ENCODE peak calls at places on chromosomes 5 and 9, in five cellular contexts. F is stimulated activated CD4-positive, alpha-beta T cell treated with anti-CD3 and anti-CD28 coated beads, TNF-alpha, amount 100 ng/mL, for 24 hours; E is spleen; B is NCI-H1436; V is CD8-positive, alpha-beta memory T cell. Y is an unnamed sample.

GRCh38 chr9:137645211-137645610 is 26.4 kb downstream of the EHMT1 start:
- DNase-seq in V (no peak), B (peak; percentile 34), E (peak; percentile 13), F (no peak), Y (no peak)

GRCh38 chr5:96101358-96102089 is 139.9 kb upstream of the ELL2 start:
- DNase-seq in V (no peak), B (no peak), F (no peak), E (no peak), Y (no peak)

GRCh38 chr9:4065054-4065453 is 234.8 kb downstream of the GLIS3 start:
- DNase-seq in F (no peak), V (no peak), E (no peak), B (no peak), Y (no peak)

GRCh38 chr9:89362647-89363310 is 44.5 kb downstream of the SECISBP2 start:
- DNase-seq in V (no peak), E (no peak), F (no peak), B (no peak), Y (no peak)

GRCh38 chr9:18390393-18390792 is 83.6 kb upstream of the ADAMTSL1 start:
- DNase-seq in B (no peak), E (no peak), F (no peak), V (no peak), Y (no peak)

GRCh38 chr5:149397530-149397929 is 18.4 kb upstream of the IL17B start:
- DNase-seq in V (no peak), B (no peak), F (no peak), E (no peak), Y (no peak)

GRCh38 chr9:35910613-35911488 is 1.6 kb downstream of the SPAAR start:
- DNase-seq in V (no peak), E (peak; percentile 80), F (no peak), B (peak; percentile 5), Y (no peak)

GRCh38 chr5:108607421-108607820 is 140.3 kb upstream of the FER start:
- DNase-seq in F (no peak), V (no peak), E (no peak), B (no peak), Y (no peak)

GRCh38 chr5:174615986-174616500 is 108.3 kb upstream of the MSX2 start:
- DNase-seq in B (no peak), V (no peak), E (no peak), F (no peak), Y (no peak)

GRCh38 chr9:88660611-88661010 is 125.6 kb downstream of the NXNL2 start:
- DNase-seq in B (no peak), F (no peak), E (no peak), V (no peak), Y (no peak)

GRCh38 chr5:129459485-129460120 is 495 bp upstream of the ADAMTS19 start:
- DNase-seq in B (no peak), F (no peak), V (no peak), E (peak; percentile 68), Y (peak; percentile 16)

GRCh38 chr5:67234671-67235176 is 38.1 kb upstream of the CD180 start:
- DNase-seq in F (no peak), V (no peak), E (peak; percentile 64), B (no peak), Y (no peak)

GRCh38 chr5:134994560-134995156 is 27.0 kb downstream of the CATSPER3 start:
- DNase-seq in E (no peak), F (no peak), V (no peak), B (no peak), Y (no peak)

GRCh38 chr5:33772276-33772990 is 119.4 kb downstream of the ADAMTS12 start:
- DNase-seq in F (no peak), V (no peak), E (no peak), B (no peak), Y (no peak)

GRCh38 chr5:89338935-89339334 is 456.0 kb upstream of the MEF2C start:
- DNase-seq in V (no peak), E (no peak), B (no peak), F (no peak), Y (no peak)